ENCODE peak calls at places on chromosomes 11 and 22, in nine cellular contexts. I is NB4, O is neural progenitor cell, M is pancreas, X is heart left ventricle, T is left ventricle myocardium inferior, N is HepG2, R is kidney, K is H9. L is an unnamed sample.
A peak's percentile ranks its signal among the peaks of the same experiment; 100 is the strongest.

GRCh38 chr11:76856111-76856510 is 4.6 kb upstream of the ACER3 start:
- DNase-seq in T (no peak), K (no peak), N (no peak), R (no peak), X (no peak), I (peak; percentile 64), M (no peak), O (no peak), L (no peak)

GRCh38 chr22:43222281-43222680 is 35.3 kb upstream of the TTLL12 start:
- DNase-seq in M (no peak), N (no peak), I (no peak), X (peak; percentile 79), R (no peak), K (no peak), O (no peak), T (peak; percentile 66), L (peak; percentile 44)

GRCh38 chr22:37237371-37238268 is 6.4 kb downstream of the RAC2 start:
- DNase-seq in T (no peak), O (no peak), I (no peak), M (no peak), K (no peak), R (peak; percentile 59), N (no peak), X (no peak), L (no peak)

GRCh38 chr11:111019931-111020381 is 225.6 kb upstream of the POU2AF2 start:
- DNase-seq in X (no peak), I (peak; percentile 3), N (no peak), K (no peak), R (no peak), O (no peak), M (no peak), T (no peak), L (no peak)

GRCh38 chr22:44182591-44183588 is 2.2 kb downstream of the PARVG start:
- DNase-seq in I (peak; percentile 90), X (peak; percentile 71), R (peak; percentile 81), K (no peak), O (no peak), T (peak; percentile 48), N (no peak), M (no peak), L (no peak)

GRCh38 chr11:93935826-93936225 is 85.3 kb upstream of the HEPHL1 start:
- DNase-seq in T (no peak), K (no peak), N (no peak), I (no peak), O (no peak), R (no peak), M (no peak), X (no peak), L (no peak)

GRCh38 chr11:62980133-62980760 is 4.5 kb downstream of the SLC22A6 start:
- DNase-seq in N (no peak), X (no peak), O (peak; percentile 56), K (no peak), T (no peak), I (peak; percentile 28), R (no peak), M (no peak), L (no peak)

GRCh38 chr11:130550984-130551383 is 102.5 kb downstream of the ADAMTS15 start:
- DNase-seq in M (no peak), I (no peak), O (no peak), R (no peak), K (no peak), X (no peak), T (no peak), N (no peak), L (no peak)

GRCh38 chr11:7614656-7615055 is 58.6 kb downstream of the CYB5R2 start:
- DNase-seq in M (no peak), I (no peak), O (no peak), R (no peak), N (no peak), K (no peak), T (no peak), X (no peak), L (no peak)

GRCh38 chr22:38296372-38296771 is 20.9 kb downstream of the CSNK1E start:
- DNase-seq in K (no peak), N (no peak), M (no peak), I (no peak), T (no peak), X (no peak), R (no peak), O (no peak), L (no peak)

DNA sequence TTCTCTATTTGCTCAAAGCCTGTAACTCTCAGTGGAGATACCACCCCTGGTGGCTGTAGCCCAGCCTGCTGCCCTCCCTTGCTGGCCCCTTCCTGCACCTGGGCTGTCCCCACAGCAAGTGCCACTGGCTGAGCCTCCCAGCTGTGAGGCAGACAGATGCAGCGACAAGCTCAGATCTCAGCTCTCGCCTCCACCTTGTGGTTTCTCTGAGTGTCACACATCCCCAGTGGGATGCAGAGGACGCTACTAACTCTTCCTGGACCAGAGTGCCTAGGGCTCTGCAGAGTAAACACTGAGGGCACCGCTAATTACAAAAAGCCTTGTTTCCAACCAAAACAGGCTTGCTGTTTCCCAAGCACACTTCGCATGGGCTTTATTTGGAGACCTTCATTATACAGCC is 8.9 kb downstream of the YPEL1 start:
- DNase-seq in T (no peak), X (no peak), I (peak; percentile 55), R (no peak), O (peak; percentile 81), N (peak; percentile 57), M (no peak), K (peak; percentile 89), L (peak; percentile 66)
- TF ChIP-seq CTCF in T (no peak), X (no peak), I (peak; percentile 33), R (peak; percentile 14), O (peak; percentile 56), N (peak; percentile 82), M (no peak), K (peak; percentile 70), L (peak; percentile 60)

GRCh38 chr11:3773180-3773579 is 24.2 kb downstream of the NUP98 start:
- DNase-seq in M (no peak), R (no peak), T (no peak), I (no peak), X (no peak), N (no peak), K (no peak), O (no peak), L (no peak)

GRCh38 chr11:3781423-3781822 is 15.9 kb downstream of the NUP98 start:
- DNase-seq in N (no peak), R (no peak), M (no peak), K (no peak), O (no peak), I (peak; percentile 65), X (no peak), T (no peak), L (no peak)

DNA sequence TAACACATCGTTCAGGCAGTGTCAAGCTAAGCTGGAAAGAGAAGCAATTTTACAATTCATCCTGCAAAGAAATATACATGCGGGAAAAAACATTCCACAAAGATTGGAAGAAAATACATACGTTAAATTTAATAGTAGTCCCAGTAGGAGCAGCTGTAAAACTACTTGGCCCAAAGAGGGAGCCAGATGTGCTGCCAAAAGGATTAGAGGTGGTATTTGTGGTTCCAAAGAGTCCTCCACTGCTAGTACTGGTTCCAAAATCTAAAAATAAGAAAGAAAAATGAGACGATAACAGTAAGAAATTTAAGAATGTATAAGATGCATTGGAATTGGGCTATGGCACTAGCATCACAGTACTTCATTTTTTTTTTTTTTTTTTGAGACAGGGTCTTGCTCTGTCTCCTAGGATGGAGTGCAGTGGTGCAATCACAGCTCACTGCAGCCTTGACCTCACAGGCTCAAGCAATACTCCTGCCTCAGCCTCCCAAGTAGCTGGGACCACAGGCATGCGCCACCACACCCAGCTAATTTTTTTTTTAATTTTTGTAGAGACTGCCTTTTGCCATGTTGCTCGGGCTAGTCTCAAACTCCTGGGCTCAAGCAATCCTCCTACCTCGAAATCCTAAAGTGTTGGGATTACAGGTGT is 21.5 kb downstream of the NUP98 start:
- DNase-seq in T (no peak), X (no peak), I (no peak), N (no peak), M (no peak), R (no peak), O (no peak), K (no peak), L (no peak)
- TF ChIP-seq CTCF in T (no peak), X (no peak), I (no peak), N (no peak), M (no peak), R (no peak), O (no peak), K (peak; percentile 24), L (no peak)

GRCh38 chr22:32204856-32205722 is at the start of gene RFPL2:
- DNase-seq in I (peak; percentile 82), K (peak; percentile 89), T (no peak), M (peak; percentile 43), O (peak; percentile 94), N (peak; percentile 61), R (no peak), X (peak; percentile 49), L (peak; percentile 82)

GRCh38 chr22:32206774-32207758 is 2.2 kb upstream of the RFPL2 start:
- DNase-seq in I (peak; percentile 68), X (no peak), M (peak; percentile 40), O (peak; percentile 46), T (no peak), R (no peak), K (peak; percentile 87), N (peak; percentile 41), L (no peak)

GRCh38 chr22:32204211-32204855 is 540 bp downstream of the RFPL2 start:
- DNase-seq in I (peak; percentile 45), R (no peak), T (no peak), O (peak; percentile 63), N (peak; percentile 9), X (no peak), K (peak; percentile 66), M (no peak), L (no peak)

GRCh38 chr22:32207971-32208480 is 3.2 kb upstream of the RFPL2 start:
- DNase-seq in K (no peak), I (no peak), R (no peak), T (no peak), X (no peak), O (no peak), N (no peak), M (no peak), L (no peak)

DNA sequence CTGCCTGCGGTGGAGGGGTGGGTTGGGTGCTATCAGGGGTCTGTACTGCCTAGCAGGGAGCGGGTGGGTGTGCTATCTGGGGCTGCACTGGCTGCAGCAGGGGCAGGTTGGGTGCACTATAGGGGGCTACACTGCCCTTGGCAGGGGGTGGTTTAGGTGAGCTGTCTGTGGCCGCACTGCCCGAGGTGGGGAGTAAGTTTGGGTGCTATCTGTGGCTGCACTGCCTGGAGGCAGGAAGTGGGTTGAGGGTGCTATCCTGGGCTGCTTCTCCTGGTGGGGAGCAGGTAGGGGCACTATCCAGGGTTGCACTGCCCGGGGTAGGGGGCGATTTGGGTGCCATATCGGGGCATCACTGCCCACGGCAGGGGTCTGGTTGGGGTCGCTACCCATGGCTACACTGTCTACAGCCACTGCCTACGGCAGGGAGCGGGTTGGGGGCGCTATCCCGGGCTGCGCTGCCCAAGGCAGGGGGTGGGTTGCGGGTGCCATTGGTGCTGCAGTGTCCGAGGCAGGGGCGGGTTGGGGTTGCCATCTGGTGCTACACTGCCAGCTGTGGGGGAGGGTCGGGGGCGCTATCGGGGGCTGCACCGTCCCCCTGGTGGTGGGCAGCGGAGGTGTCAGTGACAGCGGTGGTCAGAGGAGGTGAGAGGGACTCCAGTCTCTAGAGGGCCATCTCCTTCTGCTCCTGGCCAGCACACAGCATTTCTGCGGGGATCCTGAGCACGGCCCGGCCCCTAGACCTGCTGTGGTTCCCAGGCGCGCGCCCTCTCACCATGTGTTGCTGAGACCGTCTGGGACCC is 1.3 kb upstream of the RFPL2 start:
- DNase-seq in T (no peak), X (no peak), K (peak; percentile 70), O (peak; percentile 45), I (no peak), M (no peak), R (no peak), N (no peak), L (peak; percentile 56)
- TF ChIP-seq CTCF in T (no peak), X (no peak), K (peak; percentile 28), O (peak; percentile 32), I (no peak), M (no peak), R (no peak), N (no peak), L (peak; percentile 73)

GRCh38 chr11:49499117-49499516 is 290.7 kb upstream of the FOLH1 start:
- DNase-seq in T (no peak), M (no peak), N (no peak), K (peak; percentile 40), R (no peak), X (no peak), I (no peak), O (no peak), L (no peak)
- TF ChIP-seq CTCF in T (no peak), M (no peak), N (no peak), K (peak; percentile 31), R (no peak), X (no peak), I (no peak), O (no peak), L (no peak)